ENCODE peak calls at places on chromosomes 3 and 15, in five cellular contexts. S, R, G, Q and F are unnamed samples.

GRCh38 chr3:6753536-6753935 is 107.4 kb upstream of the GRM7 start:
- DNase-seq in S (no peak), R (no peak), G (no peak), Q (no peak), F (no peak)

GRCh38 chr3:81726735-81727134 is 34.7 kb downstream of the GBE1 start:
- DNase-seq in S (no peak), R (no peak), G (no peak), Q (no peak), F (no peak)

GRCh38 chr3:111936967-111937366 is 41.9 kb upstream of the ABHD10 start:
- DNase-seq in S (no peak), R (no peak), G (no peak), Q (no peak), F (no peak)

GRCh38 chr3:73432021-73432722 is 192.6 kb downstream of the PDZRN3 start:
- DNase-seq in S (no peak), R (peak; percentile 69), G (no peak), Q (peak; percentile 38), F (no peak)

GRCh38 chr3:147661916-147662315 is 252.8 kb downstream of the ZIC1 start:
- DNase-seq in S (no peak), R (no peak), G (no peak), Q (no peak), F (no peak)

GRCh38 chr15:72117448-72117697 is 577 bp downstream of the MYO9A start:
- DNase-seq in S (peak; percentile 70), R (peak; percentile 85), G (peak; percentile 80), Q (peak; percentile 71), F (peak; percentile 89)

GRCh38 chr3:58306662-58307286 is 454 bp downstream of the HTD2 start:
- DNase-seq in S (peak; percentile 39), R (peak; percentile 73), G (peak; percentile 24), Q (no peak), F (no peak)

GRCh38 chr3:63355809-63356208 is 77.7 kb downstream of the SYNPR start:
- DNase-seq in S (no peak), R (no peak), G (no peak), Q (no peak), F (no peak)

GRCh38 chr3:37814547-37814946 is 47.1 kb upstream of the CTDSPL start:
- DNase-seq in S (no peak), R (peak; percentile 37), G (no peak), Q (no peak), F (no peak)

GRCh38 chr3:125058529-125058928 is 2.7 kb upstream of the HEG1 start:
- DNase-seq in S (no peak), R (no peak), G (no peak), Q (no peak), F (no peak)

GRCh38 chr15:38610748-38611147 is 46.1 kb upstream of the RASGRP1 start:
- DNase-seq in S (no peak), R (no peak), G (no peak), Q (no peak), F (no peak)

GRCh38 chr3:44877333-44877732 is 2.9 kb downstream of the TGM4 start:
- DNase-seq in S (no peak), R (no peak), G (no peak), Q (no peak), F (no peak)

GRCh38 chr15:92807971-92808571 is 92.1 kb upstream of the CHD2 start:
- DNase-seq in S (peak; percentile 23), R (peak; percentile 41), G (no peak), Q (no peak), F (no peak)

GRCh38 chr15:47932829-47933696 is 187.7 kb upstream of the SLC24A5 start:
- DNase-seq in S (no peak), R (no peak), G (no peak), Q (no peak), F (no peak)

GRCh38 chr3:63931290-63931689 is 19.1 kb upstream of the SCAANT1 start:
- DNase-seq in S (no peak), R (no peak), G (no peak), Q (no peak), F (no peak)

GRCh38 chr3:27681249-27681748 is 40.8 kb downstream of the EOMES start:
- DNase-seq in S (peak; percentile 38), R (peak; percentile 81), G (no peak), Q (peak; percentile 50), F (no peak)

GRCh38 chr3:12423918-12424634 is 60.2 kb upstream of the TSEN2 start:
- DNase-seq in S (no peak), R (no peak), G (no peak), Q (no peak), F (no peak)

GRCh38 chr3:36477655-36478054 is 97.4 kb downstream of the STAC start:
- DNase-seq in S (no peak), R (no peak), G (peak; percentile 33), Q (no peak), F (no peak)

GRCh38 chr15:57375827-57376694 is at the start of gene CGNL1:
- DNase-seq in S (peak; percentile 24), R (peak; percentile 77), G (peak; percentile 39), Q (peak; percentile 57), F (no peak)

GRCh38 chr3:135412475-135412874 is 553.1 kb upstream of the PPP2R3A start:
- DNase-seq in S (no peak), R (no peak), G (no peak), Q (no peak), F (no peak)

GRCh38 chr3:12978682-12979081 is 94.5 kb downstream of the IQSEC1 start:
- DNase-seq in S (no peak), R (no peak), G (no peak), Q (no peak), F (no peak)

GRCh38 chr3:50617096-50617791 is at the start of gene MAPKAPK3:
- DNase-seq in S (peak; percentile 46), R (peak; percentile 83), G (peak; percentile 47), Q (no peak), F (peak; percentile 75)

DNA sequence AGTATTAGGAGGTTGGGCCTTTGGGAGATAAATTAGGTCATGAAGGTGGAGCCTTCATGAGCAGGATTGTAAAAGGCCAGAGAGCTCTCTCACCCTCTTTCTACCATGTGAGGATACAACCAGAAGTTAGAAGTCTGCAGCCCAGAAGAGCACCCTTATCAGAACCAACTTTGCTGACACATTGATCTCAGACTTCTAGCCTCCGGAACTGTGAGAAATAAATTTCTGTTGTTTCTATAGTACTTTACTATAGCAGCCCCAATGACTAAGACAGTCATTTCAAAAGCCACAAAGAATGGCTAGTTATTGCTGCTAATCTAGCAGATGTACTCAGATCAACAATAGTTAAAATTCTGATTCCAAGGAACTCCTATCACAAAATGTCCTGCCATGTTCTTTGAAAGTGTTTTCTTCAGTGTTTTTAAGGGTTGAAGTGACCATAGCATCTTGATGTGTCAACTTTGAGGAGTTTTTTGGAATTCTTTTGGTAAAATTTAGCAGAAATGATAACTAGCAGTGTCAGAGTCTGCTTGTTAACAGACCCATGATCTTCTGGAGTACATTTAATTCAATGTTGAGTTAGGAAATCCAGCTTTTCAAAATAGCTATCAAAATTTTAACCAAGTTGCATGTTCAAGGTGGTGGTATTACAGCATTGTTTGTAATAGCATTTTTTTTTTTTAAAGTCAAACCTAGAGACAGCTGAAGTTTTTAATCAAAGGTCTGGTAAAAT is 10.3 kb downstream of the DZIP3 start:
- DNase-seq in S (no peak), R (no peak), G (no peak), Q (no peak), F (no peak)
- H3K4me1 ChIP-seq in S (peaks cover 17% of the 10 kb centered on the region), R (no peaks in the 10 kb centered on the region), G (no peaks in the 10 kb centered on the region), Q (peaks cover 2% of the 10 kb centered on the region), F (peaks cover 4% of the 10 kb centered on the region)

GRCh38 chr3:173586176-173586575 is 188.6 kb downstream of the NLGN1 start:
- DNase-seq in S (no peak), R (no peak), G (no peak), Q (no peak), F (no peak)

GRCh38 chr3:173584093-173584833 is 186.7 kb downstream of the NLGN1 start:
- DNase-seq in S (peak; percentile 11), R (peak; percentile 62), G (no peak), Q (peak; percentile 74), F (no peak)

GRCh38 chr3:173583496-173583895 is 186.0 kb downstream of the NLGN1 start:
- DNase-seq in S (no peak), R (no peak), G (no peak), Q (peak; percentile 69), F (no peak)

GRCh38 chr3:173587055-173587454 is 189.5 kb downstream of the NLGN1 start:
- DNase-seq in S (no peak), R (no peak), G (no peak), Q (no peak), F (no peak)

DNA sequence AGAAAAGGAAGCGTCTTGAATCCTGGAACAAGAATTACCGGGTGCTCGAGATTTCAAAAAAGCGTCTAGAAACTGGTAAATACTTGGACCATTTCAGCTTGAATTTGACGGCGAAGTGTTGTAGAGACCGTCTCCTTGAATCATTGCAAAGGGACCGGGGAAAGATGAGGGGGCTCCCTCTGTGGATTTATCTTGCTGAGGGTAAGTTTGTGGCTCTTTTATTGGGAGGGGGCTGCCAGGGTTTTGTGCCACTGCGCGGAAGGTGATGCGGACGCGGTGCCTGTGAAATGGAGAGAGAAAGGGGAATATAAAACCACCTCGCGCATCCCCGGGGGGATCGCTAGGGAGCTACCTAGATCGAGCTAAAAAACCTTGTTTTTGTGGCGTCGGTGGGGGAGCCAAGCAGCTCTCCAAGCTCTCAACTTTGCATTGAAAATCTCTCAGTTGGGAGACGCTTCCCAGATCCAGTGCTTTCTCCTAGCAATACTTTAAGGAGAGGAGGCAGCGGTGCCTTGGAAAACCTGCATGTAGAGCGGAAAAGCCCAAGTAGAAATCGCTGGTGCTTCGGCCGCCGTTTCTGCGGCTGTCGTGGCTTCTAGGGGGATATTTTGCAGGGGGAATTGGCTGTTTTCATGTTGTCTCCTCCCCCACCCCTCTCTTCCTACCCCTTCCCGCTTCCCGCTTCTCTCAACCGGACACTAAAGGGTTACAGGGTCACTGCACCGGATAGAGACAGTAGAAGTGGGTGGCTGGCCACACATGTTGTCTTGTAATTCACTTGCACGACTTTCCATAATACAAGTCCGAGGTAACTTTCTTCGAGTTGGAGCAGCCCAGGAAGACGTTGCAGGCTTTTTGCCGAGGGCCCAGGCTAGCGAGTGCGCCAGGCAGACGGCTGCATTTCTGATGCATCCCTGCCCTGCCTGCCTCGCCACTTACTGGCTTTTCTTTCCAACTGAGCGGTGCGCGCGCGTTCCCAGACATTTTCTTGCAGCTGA is 187.6 kb downstream of the NLGN1 start:
- DNase-seq in S (peak; percentile 26), R (peak; percentile 65), G (peak; percentile 38), Q (peak; percentile 77), F (no peak)
- H3K4me3 ChIP-seq in S (peak overlapping the region; percentile 59), R (peak overlapping the region; percentile 63), G (peak overlapping the region; percentile 58), Q (peak overlapping the region; percentile 58), F (peak overlapping the region; percentile 66)

DNA sequence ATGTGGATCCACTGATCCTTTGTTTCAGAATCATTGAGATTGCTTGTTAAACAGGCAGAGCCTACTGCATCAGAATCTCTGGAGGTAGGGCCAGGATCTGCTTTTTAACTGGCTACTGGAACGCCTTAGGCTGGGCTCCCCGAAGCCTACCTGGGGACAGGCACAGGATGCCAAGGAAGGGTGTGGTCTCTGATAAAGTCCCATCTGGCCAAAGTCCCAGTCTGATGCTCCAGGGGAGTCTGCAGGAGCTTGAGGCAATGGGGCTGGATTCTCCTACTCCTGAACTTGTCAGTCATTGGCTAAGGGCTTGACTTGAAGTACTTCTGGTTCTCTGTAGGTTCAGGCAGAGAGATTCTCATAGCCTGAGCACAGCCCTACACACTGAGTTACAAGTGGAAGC is 22.4 kb upstream of the CCK start:
- DNase-seq in S (no peak), R (peak; percentile 23), G (no peak), Q (no peak), F (no peak)
- H3K9me3 ChIP-seq in S (no peaks in the 10 kb centered on the region), R (no peaks in the 10 kb centered on the region), G (no peaks in the 10 kb centered on the region), Q (no peaks in the 10 kb centered on the region), F (no peaks in the 10 kb centered on the region)

DNA sequence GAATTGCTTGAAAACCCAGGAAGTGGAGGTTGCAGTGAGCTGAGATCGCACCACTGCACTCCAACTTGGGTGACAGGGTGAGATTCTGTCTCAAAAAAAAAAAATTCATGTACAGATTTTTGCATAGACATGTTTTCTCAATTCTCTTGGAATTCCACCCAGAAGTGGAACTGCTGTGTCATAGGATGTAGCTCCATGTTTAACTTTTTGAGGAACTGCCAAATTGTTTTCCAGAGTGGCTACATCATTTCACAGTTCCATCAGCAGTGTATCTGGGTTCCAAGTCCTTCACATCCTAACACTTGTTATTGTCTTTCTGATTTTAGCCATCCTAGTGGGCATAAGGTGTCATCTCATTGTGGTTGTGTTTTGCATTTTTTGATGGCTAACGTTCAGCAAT is 9.9 kb downstream of the CAPN7 start:
- DNase-seq in S (no peak), R (no peak), G (no peak), Q (no peak), F (no peak)
- H3K4me1 ChIP-seq in S (peaks cover 9% of the 10 kb centered on the region), R (no peaks in the 10 kb centered on the region), G (peaks cover 35% of the 10 kb centered on the region), Q (no peaks in the 10 kb centered on the region), F (no peaks in the 10 kb centered on the region)